ENCODE peak calls at places on chromosomes 6 and 20, in six cellular contexts. H, C, B, A, S and J are unnamed samples.
A peak's percentile ranks its signal among the peaks of the same experiment; 100 is the strongest.

GRCh38 chr6:125170376-125170775 is 16.8 kb downstream of the TPD52L1 start:
- DNase-seq in C (no peak), A (no peak), H (no peak), S (no peak), B (peak; percentile 93), J (no peak)

GRCh38 chr6:24403501-24403824 is 727 bp downstream of the MRS2 start:
- DNase-seq in C (no peak), B (peak; percentile 12), S (no peak), H (peak; percentile 27), A (no peak), J (no peak)

GRCh38 chr6:113645576-113645970 is 211.6 kb upstream of the MARCKS start:
- DNase-seq in S (no peak), C (no peak), B (peak; percentile 92), H (peak; percentile 82), A (no peak), J (no peak)

GRCh38 chr6:29793796-29794195 is 33.8 kb upstream of the HLA-G start:
- DNase-seq in S (no peak), B (no peak), H (no peak), C (no peak), A (no peak), J (no peak)

GRCh38 chr6:25296980-25297379 is 17.8 kb downstream of the CARMIL1 start:
- DNase-seq in A (no peak), H (no peak), S (no peak), B (peak; percentile 96), C (no peak), J (no peak)

GRCh38 chr20:64160536-64161495 is 3.4 kb upstream of the MYT1 start:
- DNase-seq in C (no peak), B (no peak), H (no peak), A (peak; percentile 67), S (no peak), J (peak; percentile 66)

GRCh38 chr6:139577991-139578604 is 203.7 kb upstream of the CITED2 start:
- DNase-seq in A (no peak), C (no peak), H (peak; percentile 92), B (peak; percentile 92), S (no peak), J (no peak)

GRCh38 chr6:4612636-4613171 is 163.5 kb upstream of the CDYL start:
- DNase-seq in H (no peak), S (no peak), B (peak; percentile 96), C (peak; percentile 49), A (no peak), J (no peak)

GRCh38 chr6:129801909-129802308 is 59.2 kb downstream of the TMEM244 start:
- DNase-seq in H (peak; percentile 20), C (no peak), B (no peak), S (no peak), A (no peak), J (no peak)

GRCh38 chr6:33613794-33614166 is 7.3 kb upstream of the ITPR3 start:
- DNase-seq in A (no peak), C (peak; percentile 67), S (no peak), H (peak; percentile 70), B (peak; percentile 82), J (no peak)

GRCh38 chr6:150720774-150721233 is 121.1 kb downstream of the PLEKHG1 start:
- DNase-seq in C (no peak), A (peak; percentile 67), B (peak; percentile 52), H (peak; percentile 88), S (peak; percentile 30), J (no peak)
- TF ChIP-seq CTCF in C (no peak), A (peak; percentile 25), B (peak; percentile 16), H (no peak), S (peak; percentile 46), J (no peak)

DNA sequence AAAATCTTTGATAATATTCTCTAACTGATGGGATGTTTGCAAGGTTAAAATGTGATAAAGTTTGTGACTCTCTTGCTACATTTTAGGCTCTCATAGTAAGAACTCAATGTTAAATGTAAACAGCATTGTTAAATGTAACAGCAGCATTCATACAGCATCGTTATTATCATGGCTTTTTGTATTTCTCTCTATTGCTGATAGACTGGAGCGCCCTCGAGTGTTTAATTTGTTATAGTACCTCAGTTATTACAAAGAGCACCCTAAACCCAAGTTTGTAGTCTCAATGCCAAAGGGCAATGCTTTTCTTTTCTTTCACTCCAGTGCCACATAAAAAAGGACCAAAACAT is 14.9 kb upstream of the TTPAL start:
- DNase-seq in C (no peak), S (no peak), H (peak; percentile 29), A (peak; percentile 46), B (peak; percentile 67), J (no peak)
- TF ChIP-seq CTCF in C (peak; percentile 17), S (peak; percentile 27), H (peak; percentile 44), A (peak; percentile 55), B (peak; percentile 55), J (peak; percentile 43)

GRCh38 chr20:14951105-14951504 is 613.7 kb upstream of the FLRT3 start:
- DNase-seq in S (no peak), B (no peak), H (no peak), A (no peak), C (no peak), J (no peak)

GRCh38 chr20:14950633-14951032 is 613.2 kb upstream of the FLRT3 start:
- DNase-seq in A (no peak), S (no peak), H (no peak), B (no peak), C (no peak), J (no peak)

GRCh38 chr20:14951707-14952106 is 614.3 kb upstream of the FLRT3 start:
- DNase-seq in S (no peak), B (peak; percentile 46), A (no peak), C (no peak), H (peak; percentile 26), J (no peak)

GRCh38 chr20:14947536-14947935 is 610.1 kb upstream of the FLRT3 start:
- DNase-seq in S (no peak), B (no peak), C (no peak), H (no peak), A (no peak), J (no peak)

DNA sequence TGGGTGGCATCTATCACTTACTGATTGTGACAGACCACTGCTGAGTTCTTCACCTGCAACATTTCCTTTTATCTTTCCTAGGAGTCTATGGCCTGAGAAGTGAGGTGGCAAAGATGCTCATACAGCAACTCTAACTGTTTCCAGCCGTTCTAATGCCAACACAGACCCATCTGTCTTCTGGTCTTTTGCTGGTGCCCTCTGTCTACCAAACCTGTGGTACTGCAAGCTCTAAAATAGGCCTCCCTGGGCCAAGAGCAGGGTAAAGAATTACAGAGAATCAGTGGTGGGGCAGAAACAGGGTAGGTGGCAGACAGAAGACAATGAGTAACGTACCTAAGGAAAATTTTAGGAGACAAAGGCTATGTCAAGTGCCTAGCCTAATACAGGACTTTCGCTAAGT is 611.0 kb upstream of the FLRT3 start:
- DNase-seq in B (no peak), S (no peak), A (peak; percentile 31), H (no peak), C (no peak), J (no peak)
- TF ChIP-seq CTCF in B (no peak), S (no peak), A (peak; percentile 46), H (peak; percentile 15), C (no peak), J (peak; percentile 24)

DNA sequence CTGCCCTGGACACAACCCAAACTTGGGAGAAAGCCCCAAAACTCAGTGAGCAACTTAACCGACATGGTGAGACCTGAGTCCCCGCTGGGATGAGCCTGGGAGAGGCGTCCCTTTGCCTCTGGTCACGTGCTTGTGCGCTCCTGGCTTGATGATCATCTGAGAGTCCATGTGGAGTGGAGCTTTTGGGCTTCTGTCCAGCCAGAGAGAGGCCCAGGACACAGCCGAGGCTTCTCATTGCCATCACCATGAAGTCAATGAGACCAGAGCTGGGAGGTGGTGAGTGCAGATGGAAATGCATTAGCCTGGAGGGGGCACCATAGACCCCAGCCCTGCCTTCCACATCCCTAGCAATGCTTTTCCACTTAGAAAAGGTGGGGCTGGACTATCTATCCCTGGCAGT is 250.0 kb downstream of the SLC24A3 start:
- DNase-seq in H (no peak), B (no peak), S (no peak), A (no peak), C (no peak), J (no peak)
- TF ChIP-seq CTCF in H (no peak), B (no peak), S (no peak), A (no peak), C (no peak), J (no peak)

GRCh38 chr6:37676071-37676470 is 21.6 kb downstream of the MDGA1 start:
- DNase-seq in H (no peak), A (no peak), S (no peak), C (no peak), B (no peak), J (no peak)
- TF ChIP-seq CTCF in H (no peak), A (no peak), S (no peak), C (no peak), B (no peak), J (no peak)

DNA sequence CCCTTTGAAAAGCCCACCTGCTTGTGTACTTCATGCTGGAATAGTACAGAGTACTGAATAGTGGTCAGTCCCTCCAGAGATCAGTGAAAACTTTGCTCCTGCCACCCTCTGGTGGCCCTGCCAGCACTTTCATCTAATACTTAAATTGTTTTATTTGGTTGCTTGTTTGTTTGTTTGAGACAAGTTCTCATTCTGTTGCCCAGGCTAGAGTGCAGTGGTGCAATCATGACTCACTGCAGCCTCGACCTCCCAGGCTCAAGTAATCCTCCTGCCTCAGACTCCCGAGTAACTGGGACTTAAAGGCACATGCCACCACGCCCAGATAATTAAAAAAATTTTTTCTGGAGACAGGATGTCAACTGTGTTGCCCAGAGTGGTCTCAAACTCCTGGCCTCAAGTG is 9.1 kb downstream of the FAM83D start:
- DNase-seq in B (peak; percentile 18), C (no peak), H (peak; percentile 4), S (no peak), A (no peak), J (no peak)
- TF ChIP-seq CTCF in B (peak; percentile 30), C (no peak), H (peak; percentile 10), S (no peak), A (no peak), J (no peak)

DNA sequence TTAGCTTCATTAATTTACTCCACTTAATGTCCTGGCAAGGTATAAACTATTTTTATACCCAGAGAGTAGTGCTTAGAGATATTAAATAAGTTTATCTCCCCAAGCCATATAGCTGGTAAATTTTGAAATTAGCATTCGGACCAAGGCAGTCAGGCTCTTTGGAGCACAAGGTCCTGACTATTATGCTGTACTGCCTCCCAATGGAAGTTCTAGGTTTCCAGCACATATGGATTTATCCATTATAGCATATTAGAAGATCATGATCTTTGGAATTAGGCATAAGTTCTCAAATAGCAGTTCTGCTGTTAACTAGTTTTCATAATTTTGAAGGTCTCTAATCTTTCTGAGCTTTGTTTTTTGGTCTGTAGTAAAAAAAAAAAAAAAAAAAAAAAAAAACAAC is 835.3 kb upstream of the EPHA7 start:
- DNase-seq in H (peak; percentile 17), S (no peak), C (no peak), A (peak; percentile 43), B (no peak), J (no peak)
- TF ChIP-seq CTCF in H (peak; percentile 37), S (peak; percentile 53), C (no peak), A (peak; percentile 61), B (no peak), J (peak; percentile 65)

GRCh38 chr20:5970381-5970780 is 19.9 kb downstream of the MCM8 start:
- DNase-seq in A (no peak), C (no peak), S (no peak), H (no peak), B (no peak), J (no peak)
- TF ChIP-seq CTCF in A (no peak), C (no peak), S (no peak), H (no peak), B (no peak), J (no peak)